ENCODE peak calls at places on chromosome 7, in five cellular contexts. N is iPS-NIHi11, K is neural crest cell, L is cardiac fibroblast, F is lung microvascular endothelial cell. Q is an unnamed sample.

GRCh38 chr7:29369909-29370488 is 175.4 kb downstream of the CHN2 start:
- DNase-seq in N (no peak), K (no peak), L (no peak), F (no peak), Q (no peak)

GRCh38 chr7:102432476-102433318 is 678 bp upstream of the ORAI2 start:
- DNase-seq in N (no peak), K (no peak), L (no peak), F (no peak), Q (no peak)

GRCh38 chr7:42151309-42151708 is 85.7 kb downstream of the GLI3 start:
- DNase-seq in N (no peak), K (no peak), L (no peak), F (no peak), Q (no peak)

GRCh38 chr7:108408294-108409004 is 47.8 kb downstream of the NRCAM start:
- DNase-seq in N (no peak), K (no peak), L (no peak), F (no peak), Q (no peak)

GRCh38 chr7:112143567-112143966 is 62.6 kb downstream of the DOCK4 start:
- DNase-seq in N (no peak), K (no peak), L (peak), F (peak), Q (peak)

GRCh38 chr7:157010588-157011332 is at the start of gene MNX1:
- DNase-seq in N (peak), K (peak), L (no peak), F (no peak), Q (no peak)

GRCh38 chr7:28411876-28412662 is at the start of gene CREB5:
- DNase-seq in N (no peak), K (no peak), L (no peak), F (no peak), Q (no peak)

GRCh38 chr7:123533929-123534382 is 439 bp downstream of the IQUB start:
- DNase-seq in N (no peak), K (no peak), L (no peak), F (peak), Q (no peak)

GRCh38 chr7:80186721-80187120 is 52.1 kb downstream of the GNAI1 start:
- DNase-seq in N (no peak), K (no peak), L (no peak), F (no peak), Q (no peak)

GRCh38 chr7:155918720-155919399 is 106.6 kb upstream of the SHH start:
- DNase-seq in N (no peak), K (no peak), L (peak), F (peak), Q (peak)

GRCh38 chr7:19964198-19964597 is 190.8 kb upstream of the TMEM196 start:
- DNase-seq in N (no peak), K (no peak), L (peak), F (no peak), Q (peak)

GRCh38 chr7:51019231-51019844 is 236.6 kb upstream of the GRB10 start:
- DNase-seq in N (no peak), K (no peak), L (peak), F (no peak), Q (peak)

GRCh38 chr7:103915958-103916357 is 73.5 kb downstream of the RELN start:
- DNase-seq in N (no peak), K (no peak), L (peak), F (peak), Q (peak)

GRCh38 chr7:4715385-4715770 is 33.3 kb downstream of the FOXK1 start:
- DNase-seq in N (no peak), K (no peak), L (peak), F (no peak), Q (peak)

Q was measured in brain microvascular endothelial cell.